ENCODE peak calls at places on chromosome X, in six cellular contexts. One of them, this sample, is unnamed. For H3K36me3, the result is how much of the 10 kb centered on the place peaks cover.

GRCh38 chrX:71579990-71580380 is 1.7 kb downstream of the GCNA start:
- DNase-seq in spleen: no peak
- DNase-seq in body of pancreas: no peak
- DNase-seq in IMR-90: no peak
- DNase-seq in K562: no peak
- DNase-seq in gastrocnemius medialis: no peak
- DNase-seq in this sample: no peak

GRCh38 chrX:79176028-79176427 is 31.5 kb downstream of the GPR174 start:
- DNase-seq in spleen: no peak
- DNase-seq in body of pancreas: no peak
- DNase-seq in IMR-90: no peak
- DNase-seq in K562: no peak
- DNase-seq in gastrocnemius medialis: no peak
- DNase-seq in this sample: no peak

GRCh38 chrX:46849933-46850332 is 13.1 kb downstream of the RP2 start:
- DNase-seq in spleen: no peak
- DNase-seq in body of pancreas: no peak
- DNase-seq in IMR-90: peak
- DNase-seq in K562: no peak
- DNase-seq in gastrocnemius medialis: no peak
- DNase-seq in this sample: no peak

GRCh38 chrX:122421434-122422121 is 762.5 kb upstream of the GRIA3 start:
- DNase-seq in spleen: no peak
- DNase-seq in body of pancreas: no peak
- DNase-seq in IMR-90: no peak
- DNase-seq in K562: no peak
- DNase-seq in gastrocnemius medialis: no peak
- DNase-seq in this sample: no peak

GRCh38 chrX:144616317-144616716 is 631.0 kb upstream of the SPANXN1 start:
- DNase-seq in spleen: no peak
- DNase-seq in body of pancreas: no peak
- DNase-seq in IMR-90: no peak
- DNase-seq in K562: no peak
- DNase-seq in gastrocnemius medialis: no peak
- DNase-seq in this sample: no peak

GRCh38 chrX:63058204-63058603 is 292.9 kb downstream of the SPIN4 start:
- DNase-seq in spleen: no peak
- DNase-seq in body of pancreas: no peak
- DNase-seq in IMR-90: no peak
- DNase-seq in K562: no peak
- DNase-seq in gastrocnemius medialis: no peak
- DNase-seq in this sample: no peak

GRCh38 chrX:110015915-110016314 is 13.0 kb downstream of the TMEM164 start:
- DNase-seq in spleen: no peak
- DNase-seq in body of pancreas: no peak
- DNase-seq in IMR-90: no peak
- DNase-seq in K562: no peak
- DNase-seq in gastrocnemius medialis: no peak
- DNase-seq in this sample: no peak

GRCh38 chrX:3962511-3963350 is 249.3 kb upstream of the PRKX start:
- DNase-seq in spleen: no peak
- DNase-seq in body of pancreas: peak
- DNase-seq in IMR-90: peak
- DNase-seq in K562: peak
- DNase-seq in gastrocnemius medialis: no peak
- DNase-seq in this sample: no peak

GRCh38 chrX:46653482-46653881 is 79.9 kb downstream of the CHST7 start:
- DNase-seq in spleen: no peak
- DNase-seq in body of pancreas: no peak
- DNase-seq in IMR-90: peak
- DNase-seq in K562: no peak
- DNase-seq in gastrocnemius medialis: no peak
- DNase-seq in this sample: no peak

GRCh38 chrX:46039526-46039925 is 505.7 kb downstream of the ZNF674 start:
- DNase-seq in spleen: no peak
- DNase-seq in body of pancreas: no peak
- DNase-seq in IMR-90: no peak
- DNase-seq in K562: no peak
- DNase-seq in gastrocnemius medialis: no peak
- DNase-seq in this sample: no peak

GRCh38 chrX:121641560-121641959 is 594.1 kb downstream of the GLUD2 start:
- DNase-seq in spleen: no peak
- DNase-seq in body of pancreas: no peak
- DNase-seq in IMR-90: peak
- DNase-seq in K562: no peak
- DNase-seq in gastrocnemius medialis: no peak
- DNase-seq in this sample: no peak

DNA sequence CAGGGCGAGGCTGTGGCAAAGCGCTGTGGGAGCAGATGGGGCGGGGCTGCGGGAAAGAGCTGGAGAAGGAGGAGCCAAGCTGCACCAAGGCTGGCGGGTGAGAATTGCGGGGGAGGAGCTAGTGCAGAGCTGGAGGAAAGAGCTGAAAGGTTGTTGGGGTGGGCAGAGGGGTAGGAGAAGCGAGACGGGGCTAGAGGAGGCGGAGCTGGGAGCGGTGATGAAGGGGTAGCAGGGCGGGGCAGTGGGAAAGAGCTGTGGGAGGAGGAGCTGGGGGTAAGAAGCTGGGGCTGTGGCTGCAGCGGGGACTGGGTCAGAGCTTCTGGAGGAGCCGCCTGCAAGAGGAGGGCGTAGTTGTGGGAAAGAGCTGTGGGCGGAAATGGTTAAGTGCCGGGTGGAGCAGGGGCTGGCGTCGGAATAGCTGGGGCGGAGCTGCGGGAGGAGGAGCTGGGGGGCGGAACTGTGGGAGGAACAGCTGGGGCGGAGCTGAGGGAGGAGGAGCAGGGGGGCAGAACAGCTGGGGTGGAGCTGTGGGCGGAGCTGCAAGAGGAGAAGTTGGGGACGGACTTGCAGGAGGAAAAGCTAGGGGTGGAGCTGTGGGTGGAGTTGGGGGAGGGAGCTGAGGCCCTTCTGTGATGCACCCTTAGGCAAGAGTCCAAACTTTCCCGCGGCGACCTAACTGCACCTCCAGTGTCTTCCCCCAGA is 1.9 kb upstream of the EOLA2 start:
- DNase-seq in spleen: peak
- DNase-seq in body of pancreas: peak
- DNase-seq in IMR-90: peak
- DNase-seq in K562: peak
- DNase-seq in gastrocnemius medialis: peak
- DNase-seq in this sample: peak
- TF ChIP-seq CTCF in spleen: peak
- TF ChIP-seq CTCF in body of pancreas: peak
- TF ChIP-seq CTCF in IMR-90: peak
- TF ChIP-seq CTCF in K562: peak
- TF ChIP-seq CTCF in gastrocnemius medialis: no peak
- TF ChIP-seq CTCF in this sample: no peak

GRCh38 chrX:21940356-21940829 is at the start of gene SMS:
- DNase-seq in spleen: peak
- DNase-seq in body of pancreas: peak
- DNase-seq in IMR-90: peak
- DNase-seq in K562: peak
- DNase-seq in gastrocnemius medialis: peak
- DNase-seq in this sample: no peak
- TF ChIP-seq POLR2A in spleen: no peak
- TF ChIP-seq POLR2A in body of pancreas: peak
- TF ChIP-seq POLR2A in IMR-90: peak
- TF ChIP-seq POLR2A in K562: peak
- TF ChIP-seq POLR2A in gastrocnemius medialis: peak
- TF ChIP-seq POLR2A in this sample: no peak

GRCh38 chrX:111394581-111394980 is 17.4 kb downstream of the DCX start:
- DNase-seq in spleen: no peak
- DNase-seq in body of pancreas: no peak
- DNase-seq in IMR-90: no peak
- DNase-seq in K562: no peak
- DNase-seq in gastrocnemius medialis: no peak
- DNase-seq in this sample: no peak

GRCh38 chrX:111395132-111395531 is 16.9 kb downstream of the DCX start:
- DNase-seq in spleen: no peak
- DNase-seq in body of pancreas: no peak
- DNase-seq in IMR-90: no peak
- DNase-seq in K562: no peak
- DNase-seq in gastrocnemius medialis: no peak
- DNase-seq in this sample: no peak
- H3K36me3 ChIP-seq in spleen: under half
- H3K36me3 ChIP-seq in body of pancreas: under half
- H3K36me3 ChIP-seq in IMR-90: under half
- H3K36me3 ChIP-seq in K562: under half
- H3K36me3 ChIP-seq in gastrocnemius medialis: under half
- H3K36me3 ChIP-seq in this sample: under half

DNA sequence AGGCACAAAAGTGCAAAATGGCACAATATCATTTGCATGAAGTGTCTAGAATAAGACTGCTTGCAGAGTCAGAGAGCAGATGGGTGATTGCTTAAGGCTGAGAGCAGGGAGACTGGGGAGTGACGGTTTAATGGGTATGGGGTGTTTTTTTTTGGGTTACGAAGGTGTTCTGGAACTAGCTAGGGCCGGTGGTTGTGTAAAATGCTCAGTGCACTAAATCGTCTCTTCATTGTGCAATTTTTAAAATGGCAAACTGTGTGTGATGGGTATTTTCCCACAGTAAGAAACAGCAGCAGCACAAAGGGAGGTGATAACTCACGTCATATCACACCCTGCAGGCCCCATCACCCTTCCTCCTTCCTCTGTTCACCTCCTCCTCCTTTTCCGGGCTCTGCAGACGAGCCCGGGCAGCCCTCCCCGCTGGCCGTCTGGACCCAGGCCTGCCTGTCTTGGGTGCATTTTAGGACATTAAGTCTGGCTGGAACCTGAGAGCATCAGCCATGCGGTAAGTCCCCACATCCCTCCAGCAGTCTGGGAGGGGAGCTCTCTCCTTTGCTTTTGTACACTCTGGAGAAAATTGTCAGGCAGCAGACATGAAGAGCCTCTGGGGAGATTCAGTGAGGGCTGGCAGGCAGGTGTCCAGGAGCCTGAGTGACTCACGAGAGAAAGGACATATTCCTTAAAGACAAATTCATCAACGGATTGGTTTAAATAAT is 42.7 kb downstream of the ASMT start:
- DNase-seq in spleen: peak
- DNase-seq in body of pancreas: no peak
- DNase-seq in IMR-90: no peak
- DNase-seq in K562: no peak
- DNase-seq in gastrocnemius medialis: no peak
- DNase-seq in this sample: no peak
- TF ChIP-seq CTCF in spleen: no peak
- TF ChIP-seq CTCF in body of pancreas: no peak
- TF ChIP-seq CTCF in IMR-90: no peak
- TF ChIP-seq CTCF in K562: no peak
- TF ChIP-seq CTCF in gastrocnemius medialis: no peak
- TF ChIP-seq CTCF in this sample: no peak

GRCh38 chrX:120560842-120561633 is at the start of gene CUL4B:
- DNase-seq in spleen: peak
- DNase-seq in body of pancreas: peak
- DNase-seq in IMR-90: peak
- DNase-seq in K562: peak
- DNase-seq in gastrocnemius medialis: peak
- DNase-seq in this sample: peak
- TF ChIP-seq POLR2A in spleen: peak
- TF ChIP-seq POLR2A in body of pancreas: peak
- TF ChIP-seq POLR2A in IMR-90: peak
- TF ChIP-seq POLR2A in K562: peak
- TF ChIP-seq POLR2A in gastrocnemius medialis: peak
- TF ChIP-seq POLR2A in this sample: peak

DNA sequence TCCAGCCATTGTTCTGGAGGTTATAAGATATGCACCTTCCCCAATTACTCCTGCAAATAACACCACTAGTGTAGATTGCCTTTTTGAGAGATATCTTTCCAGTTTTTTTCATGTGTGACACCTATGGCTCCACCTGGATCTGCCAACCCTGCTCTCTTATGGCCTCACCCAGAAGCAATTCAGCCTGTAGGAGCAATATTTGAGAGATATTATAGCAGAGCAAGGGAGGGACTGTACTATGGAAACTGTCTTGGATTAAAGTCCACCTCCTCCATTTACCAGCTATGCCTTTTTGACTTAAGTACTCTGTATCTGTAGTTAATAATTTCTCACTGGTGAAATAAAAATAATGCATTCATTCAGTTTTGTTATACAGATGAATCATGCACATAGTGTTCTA is 803.5 kb downstream of the NLGN4X start:
- DNase-seq in spleen: no peak
- DNase-seq in body of pancreas: no peak
- DNase-seq in IMR-90: no peak
- DNase-seq in K562: no peak
- DNase-seq in gastrocnemius medialis: no peak
- DNase-seq in this sample: no peak
- H3K36me3 ChIP-seq in spleen: under half
- H3K36me3 ChIP-seq in body of pancreas: under half
- H3K36me3 ChIP-seq in IMR-90: under half
- H3K36me3 ChIP-seq in K562: under half
- H3K36me3 ChIP-seq in gastrocnemius medialis: under half
- H3K36me3 ChIP-seq in this sample: under half